ENCODE peak calls at places on chromosomes 12 and 14, in eight cellular contexts. F is Kasumi-1; B is tibial artery; T is uterus; S is stimulated activated CD4-positive, alpha-beta T cell treated with anti-CD3 and anti-CD28 coated beads, Interleukin-12 subunit alpha, Interleukin-12 subunit beta, amount 100 ng/mL, for 4 hours; G is GM04504; K is T-helper 9 cell; E is fibroblast of lung. J is an unnamed sample.

GRCh38 chr12:48824112-48824511 is 5.8 kb downstream of the CACNB3 start:
- DNase-seq in F (no peak), B (no peak), T (no peak), S (no peak), G (no peak), K (no peak), E (no peak), J (no peak)

GRCh38 chr14:38762436-38762835 is 340.6 kb downstream of the SEC23A start:
- DNase-seq in F (no peak), B (no peak), T (no peak), S (no peak), G (peak), K (no peak), E (peak), J (no peak)

GRCh38 chr12:103840399-103840880 is 594 bp downstream of the NT5DC3 start:
- DNase-seq in F (no peak), B (peak), T (peak), S (peak), G (no peak), K (no peak), E (peak), J (no peak)

GRCh38 chr14:100802766-100803693 is 22.9 kb upstream of the MEG3 start:
- DNase-seq in F (no peak), B (no peak), T (no peak), S (no peak), G (no peak), K (no peak), E (no peak), J (no peak)

GRCh38 chr12:26524862-26525465 is 308.0 kb downstream of the ITPR2 start:
- DNase-seq in F (peak), B (no peak), T (no peak), S (no peak), G (no peak), K (no peak), E (peak), J (no peak)

GRCh38 chr14:92690171-92691011 is 58.0 kb downstream of the LGMN start:
- DNase-seq in F (peak), B (no peak), T (no peak), S (no peak), G (no peak), K (no peak), E (peak), J (peak)

GRCh38 chr12:108478611-108479010 is 36.5 kb upstream of the FICD start:
- DNase-seq in F (no peak), B (no peak), T (no peak), S (no peak), G (no peak), K (no peak), E (no peak), J (no peak)

GRCh38 chr14:99671230-99672224 is 12.6 kb upstream of the CYP46A1 start:
- DNase-seq in F (no peak), B (no peak), T (no peak), S (no peak), G (no peak), K (no peak), E (no peak), J (no peak)

GRCh38 chr12:132046561-132046960 is 96.8 kb downstream of the EP400 start:
- DNase-seq in F (no peak), B (no peak), T (no peak), S (no peak), G (peak), K (no peak), E (peak), J (no peak)

GRCh38 chr12:83823386-83824045 is 1089.1 kb downstream of the SLC6A15 start:
- DNase-seq in F (peak), B (no peak), T (no peak), S (no peak), G (no peak), K (peak), E (no peak), J (no peak)

GRCh38 chr12:111607239-111607638 is 8.1 kb upstream of the ATXN2 start:
- DNase-seq in F (no peak), B (no peak), T (no peak), S (no peak), G (no peak), K (no peak), E (no peak), J (no peak)

GRCh38 chr14:65277580-65278270 is 134.8 kb upstream of the FUT8 start:
- DNase-seq in F (no peak), B (no peak), T (no peak), S (no peak), G (no peak), K (no peak), E (no peak), J (no peak)

GRCh38 chr12:31586703-31587102 is 4.2 kb downstream of the DENND5B start:
- DNase-seq in F (no peak), B (no peak), T (no peak), S (no peak), G (no peak), K (no peak), E (no peak), J (no peak)

GRCh38 chr12:119423285-119423684 is 88.8 kb downstream of the CCDC60 start:
- DNase-seq in F (no peak), B (no peak), T (no peak), S (no peak), G (no peak), K (no peak), E (no peak), J (no peak)

GRCh38 chr12:6226002-6226700 is 26.0 kb downstream of the CD9 start:
- DNase-seq in F (no peak), B (peak), T (peak), S (no peak), G (no peak), K (no peak), E (peak), J (peak)

GRCh38 chr12:111308473-111308872 is 60.4 kb downstream of the PHETA1 start:
- DNase-seq in F (no peak), B (no peak), T (no peak), S (no peak), G (no peak), K (no peak), E (no peak), J (no peak)

GRCh38 chr12:10110256-10110844 is 11.6 kb upstream of the CLEC1A start:
- DNase-seq in F (no peak), B (no peak), T (no peak), S (no peak), G (no peak), K (no peak), E (no peak), J (no peak)

GRCh38 chr14:60931206-60931605 is 49.7 kb downstream of the TRMT5 start:
- DNase-seq in F (no peak), B (no peak), T (no peak), S (no peak), G (no peak), K (no peak), E (peak), J (no peak)

GRCh38 chr12:75587340-75588106 is 76.1 kb upstream of the KRR1 start:
- DNase-seq in F (no peak), B (no peak), T (no peak), S (no peak), G (no peak), K (no peak), E (peak), J (no peak)

GRCh38 chr12:132955094-132955932 is 793 bp downstream of the ZNF605 start:
- DNase-seq in F (peak), B (no peak), T (peak), S (no peak), G (peak), K (no peak), E (peak), J (peak)

GRCh38 chr12:116590561-116590960 is 31.4 kb downstream of the MAP1LC3B2 start:
- DNase-seq in F (no peak), B (no peak), T (no peak), S (no peak), G (no peak), K (no peak), E (no peak), J (no peak)

GRCh38 chr12:94282675-94283074 is 134.3 kb downstream of the PLXNC1 start:
- DNase-seq in F (no peak), B (no peak), T (no peak), S (peak), G (no peak), K (peak), E (no peak), J (no peak)

GRCh38 chr12:807041-807717 is 54.8 kb downstream of the WNK1 start:
- DNase-seq in F (no peak), B (no peak), T (no peak), S (no peak), G (no peak), K (no peak), E (peak), J (no peak)

GRCh38 chr14:59282366-59282765 is 93.9 kb downstream of the DAAM1 start:
- DNase-seq in F (no peak), B (no peak), T (no peak), S (no peak), G (peak), K (no peak), E (peak), J (no peak)

GRCh38 chr12:68259318-68259940 is 6.0 kb upstream of the IL22 start:
- DNase-seq in F (no peak), B (no peak), T (no peak), S (no peak), G (peak), K (no peak), E (peak), J (no peak)

GRCh38 chr14:94388896-94389469 is 581 bp upstream of the SERPINA1 start:
- DNase-seq in F (no peak), B (no peak), T (no peak), S (no peak), G (no peak), K (no peak), E (no peak), J (no peak)

GRCh38 chr14:52998376-52999010 is 47.6 kb upstream of the FERMT2 start:
- DNase-seq in F (no peak), B (no peak), T (no peak), S (no peak), G (peak), K (no peak), E (peak), J (no peak)

GRCh38 chr12:117441751-117442150 is 80.3 kb upstream of the NOS1 start:
- DNase-seq in F (no peak), B (no peak), T (no peak), S (no peak), G (peak), K (no peak), E (peak), J (peak)

GRCh38 chr12:11865835-11866234 is 204.9 kb upstream of the BCL2L14 start:
- DNase-seq in F (no peak), B (no peak), T (no peak), S (no peak), G (no peak), K (no peak), E (no peak), J (no peak)

GRCh38 chr14:70008863-70009262 is 129.6 kb downstream of the SMOC1 start:
- DNase-seq in F (no peak), B (no peak), T (no peak), S (no peak), G (no peak), K (no peak), E (no peak), J (no peak)

GRCh38 chr14:48826058-48826457 is 760.1 kb downstream of the RPS29 start:
- DNase-seq in F (no peak), B (no peak), T (no peak), S (no peak), G (no peak), K (no peak), E (peak), J (no peak)

GRCh38 chr14:64266206-64266605 is 28.0 kb downstream of the ESR2 start:
- DNase-seq in F (no peak), B (no peak), T (no peak), S (no peak), G (no peak), K (no peak), E (peak), J (no peak)

GRCh38 chr12:126084480-126084879 is 1019.2 kb downstream of the AACS start:
- DNase-seq in F (no peak), B (no peak), T (no peak), S (no peak), G (no peak), K (no peak), E (peak), J (no peak)

GRCh38 chr14:65304239-65304638 is 108.3 kb upstream of the FUT8 start:
- DNase-seq in F (no peak), B (no peak), T (no peak), S (no peak), G (no peak), K (no peak), E (no peak), J (no peak)